ENCODE peak calls at places on chromosomes 16 and 17, in ten cellular contexts. G is hippocampal formation; O is activated CD4-positive, CD25-positive, alpha-beta regulatory T cell treated with anti-CD3 and anti-CD28 coated beads, Interleukin-2, amount 50 U/mL, for 72 hours; U is GM12864; X is K562; A is ecto neural progenitor cell; C is fibroblast of villous mesenchyme; Q is RWPE1; Y is head of caudate nucleus; P is adrenal gland. L is an unnamed sample.

GRCh38 chr16:69833791-69834282 is 71.7 kb downstream of the WWP2 start:
- DNase-seq in G (no peak), O (no peak), U (peak), X (no peak), A (no peak), C (no peak), Q (no peak), Y (no peak), P (peak), L (no peak)

GRCh38 chr17:79104898-79105600 is 30.4 kb downstream of the ENGASE start:
- DNase-seq in G (no peak), O (no peak), U (no peak), X (peak), A (no peak), C (no peak), Q (no peak), Y (no peak), P (no peak), L (no peak)

GRCh38 chr16:89138513-89138795 is 33.1 kb upstream of the CDH15 start:
- DNase-seq in G (no peak), O (no peak), U (no peak), X (no peak), A (no peak), C (no peak), Q (no peak), Y (no peak), P (no peak), L (no peak)

GRCh38 chr17:76446449-76447231 is 6.3 kb downstream of the UBE2O start:
- DNase-seq in G (no peak), O (no peak), U (no peak), X (peak), A (no peak), C (peak), Q (peak), Y (no peak), P (peak), L (no peak)

GRCh38 chr17:31686495-31686894 is 172.5 kb downstream of the COPRS start:
- DNase-seq in G (no peak), O (no peak), U (no peak), X (no peak), A (peak), C (no peak), Q (no peak), Y (no peak), P (no peak), L (no peak)

GRCh38 chr17:12395733-12396354 is 269.8 kb upstream of the MYOCD start:
- DNase-seq in G (no peak), O (no peak), U (peak), X (peak), A (no peak), C (peak), Q (no peak), Y (no peak), P (peak), L (no peak)

GRCh38 chr17:79627766-79628690 is 17.2 kb upstream of the RBFOX3 start:
- DNase-seq in G (no peak), O (peak), U (no peak), X (no peak), A (peak), C (no peak), Q (no peak), Y (peak), P (no peak), L (no peak)

GRCh38 chr17:74513987-74514631 is 17.2 kb downstream of the CD300LB start:
- DNase-seq in G (no peak), O (no peak), U (no peak), X (peak), A (no peak), C (peak), Q (peak), Y (peak), P (peak), L (peak)

GRCh38 chr17:76556759-76557367 is 17.0 kb downstream of the PRCD start:
- DNase-seq in G (no peak), O (no peak), U (no peak), X (no peak), A (no peak), C (peak), Q (no peak), Y (no peak), P (peak), L (no peak)

GRCh38 chr17:39082482-39082881 is 69.0 kb downstream of the PLXDC1 start:
- DNase-seq in G (no peak), O (no peak), U (no peak), X (no peak), A (no peak), C (no peak), Q (no peak), Y (no peak), P (no peak), L (no peak)

GRCh38 chr17:27569884-27570577 is 61.0 kb upstream of the LGALS9 start:
- DNase-seq in G (no peak), O (no peak), U (no peak), X (peak), A (no peak), C (peak), Q (no peak), Y (no peak), P (peak), L (no peak)

GRCh38 chr17:73991260-73991659 is 212.2 kb upstream of the RPL38 start:
- DNase-seq in G (no peak), O (no peak), U (no peak), X (no peak), A (no peak), C (no peak), Q (no peak), Y (no peak), P (no peak), L (no peak)

GRCh38 chr17:28949185-28950016 is 1.9 kb downstream of the PHF12 start:
- DNase-seq in G (peak), O (peak), U (no peak), X (peak), A (peak), C (peak), Q (peak), Y (peak), P (peak), L (no peak)

GRCh38 chr16:88497561-88498420 is 44.7 kb downstream of the ZFPM1 start:
- DNase-seq in G (no peak), O (no peak), U (no peak), X (peak), A (no peak), C (peak), Q (no peak), Y (no peak), P (no peak), L (no peak)

GRCh38 chr16:22194707-22195444 is 11.2 kb upstream of the EEF2K start:
- DNase-seq in G (no peak), O (no peak), U (no peak), X (no peak), A (no peak), C (no peak), Q (no peak), Y (no peak), P (no peak), L (peak)

GRCh38 chr16:14242769-14243168 is 171.7 kb downstream of the MRTFB start:
- DNase-seq in G (no peak), O (no peak), U (no peak), X (no peak), A (no peak), C (no peak), Q (no peak), Y (no peak), P (no peak), L (no peak)

GRCh38 chr16:4787068-4787467 is 1.1 kb downstream of the SEPTIN12 start:
- DNase-seq in G (no peak), O (no peak), U (no peak), X (peak), A (no peak), C (no peak), Q (no peak), Y (no peak), P (no peak), L (no peak)

GRCh38 chr17:51670899-51671298 is 410.6 kb downstream of the UTP18 start:
- DNase-seq in G (no peak), O (no peak), U (no peak), X (no peak), A (no peak), C (no peak), Q (no peak), Y (no peak), P (no peak), L (no peak)

GRCh38 chr17:50680126-50680525 is 27.6 kb downstream of the ANKRD40 start:
- DNase-seq in G (no peak), O (no peak), U (no peak), X (no peak), A (no peak), C (no peak), Q (no peak), Y (no peak), P (no peak), L (no peak)

GRCh38 chr16:89478576-89479221 is 11.7 kb downstream of the ANKRD11 start:
- DNase-seq in G (no peak), O (no peak), U (no peak), X (no peak), A (no peak), C (peak), Q (peak), Y (no peak), P (no peak), L (no peak)

GRCh38 chr16:6888536-6888935 is 444.1 kb upstream of the RBFOX1 start:
- DNase-seq in G (no peak), O (no peak), U (no peak), X (no peak), A (no peak), C (no peak), Q (no peak), Y (no peak), P (no peak), L (no peak)

GRCh38 chr17:75869282-75870141 is 8.9 kb downstream of the TRIM47 start:
- DNase-seq in G (peak), O (no peak), U (no peak), X (peak), A (no peak), C (peak), Q (no peak), Y (peak), P (no peak), L (no peak)

GRCh38 chr17:76879691-76880090 is 11.5 kb downstream of the MGAT5B start:
- DNase-seq in G (no peak), O (no peak), U (no peak), X (no peak), A (no peak), C (no peak), Q (no peak), Y (no peak), P (no peak), L (no peak)

GRCh38 chr17:70100983-70101382 is 26.0 kb downstream of the KCNJ16 start:
- DNase-seq in G (no peak), O (no peak), U (no peak), X (no peak), A (no peak), C (no peak), Q (no peak), Y (no peak), P (no peak), L (no peak)

GRCh38 chr17:66091440-66092080 is 100.4 kb downstream of the CEP112 start:
- DNase-seq in G (no peak), O (no peak), U (no peak), X (no peak), A (no peak), C (no peak), Q (no peak), Y (no peak), P (no peak), L (no peak)

GRCh38 chr17:19713462-19713861 is 2.9 kb downstream of the SLC47A2 start:
- DNase-seq in G (no peak), O (no peak), U (no peak), X (no peak), A (peak), C (no peak), Q (no peak), Y (no peak), P (no peak), L (no peak)

GRCh38 chr17:73620414-73620813 is 23.8 kb downstream of the SDK2 start:
- DNase-seq in G (no peak), O (no peak), U (no peak), X (no peak), A (no peak), C (no peak), Q (no peak), Y (no peak), P (no peak), L (no peak)

GRCh38 chr16:54985156-54985555 is 54.5 kb downstream of the IRX5 start:
- DNase-seq in G (no peak), O (no peak), U (no peak), X (no peak), A (no peak), C (no peak), Q (no peak), Y (no peak), P (no peak), L (no peak)

L was measured in GM12878.